ENCODE peak calls at places on chromosomes 3 and 15, in seven cellular contexts. One of them, this sample, is unnamed.

GRCh38 chr3:62875103-62876002 is at the start of gene CADPS:
- DNase-seq in midbrain: peak; percentile 41
- DNase-seq in HCT116: no peak
- DNase-seq in GM03348: peak; percentile 5
- DNase-seq in bronchial epithelial cell: no peak
- DNase-seq in Calu3: no peak
- DNase-seq in GM12891: no peak
- DNase-seq in this sample: peak; percentile 58

GRCh38 chr3:101890716-101891115 is 41.4 kb downstream of the NFKBIZ start:
- DNase-seq in midbrain: no peak
- DNase-seq in HCT116: no peak
- DNase-seq in GM03348: peak; percentile 29
- DNase-seq in bronchial epithelial cell: peak; percentile 46
- DNase-seq in Calu3: no peak
- DNase-seq in GM12891: no peak
- DNase-seq in this sample: no peak

GRCh38 chr3:43892535-43892934 is 201.8 kb downstream of the ABHD5 start:
- DNase-seq in midbrain: no peak
- DNase-seq in HCT116: no peak
- DNase-seq in GM03348: no peak
- DNase-seq in bronchial epithelial cell: no peak
- DNase-seq in Calu3: no peak
- DNase-seq in GM12891: peak; percentile 41
- DNase-seq in this sample: no peak

GRCh38 chr3:95595416-95596075 is 1218.8 kb upstream of the EPHA6 start:
- DNase-seq in midbrain: no peak
- DNase-seq in HCT116: no peak
- DNase-seq in GM03348: no peak
- DNase-seq in bronchial epithelial cell: no peak
- DNase-seq in Calu3: no peak
- DNase-seq in GM12891: no peak
- DNase-seq in this sample: no peak

GRCh38 chr3:78878011-78878410 is 889.8 kb downstream of the ROBO1 start:
- DNase-seq in midbrain: no peak
- DNase-seq in HCT116: no peak
- DNase-seq in GM03348: peak; percentile 25
- DNase-seq in bronchial epithelial cell: no peak
- DNase-seq in Calu3: no peak
- DNase-seq in GM12891: no peak
- DNase-seq in this sample: no peak

GRCh38 chr15:60155661-60156060 is 151.6 kb downstream of the FOXB1 start:
- DNase-seq in midbrain: no peak
- DNase-seq in HCT116: no peak
- DNase-seq in GM03348: peak; percentile 63
- DNase-seq in bronchial epithelial cell: peak; percentile 7
- DNase-seq in Calu3: no peak
- DNase-seq in GM12891: no peak
- DNase-seq in this sample: no peak

GRCh38 chr3:66588340-66588847 is 87.6 kb upstream of the LRIG1 start:
- DNase-seq in midbrain: no peak
- DNase-seq in HCT116: no peak
- DNase-seq in GM03348: no peak
- DNase-seq in bronchial epithelial cell: peak; percentile 92
- DNase-seq in Calu3: no peak
- DNase-seq in GM12891: no peak
- DNase-seq in this sample: no peak

GRCh38 chr15:44694416-44694815 is 16.7 kb downstream of the PATL2 start:
- DNase-seq in midbrain: no peak
- DNase-seq in HCT116: no peak
- DNase-seq in GM03348: no peak
- DNase-seq in bronchial epithelial cell: no peak
- DNase-seq in Calu3: no peak
- DNase-seq in GM12891: no peak
- DNase-seq in this sample: no peak

GRCh38 chr3:190188197-190188596 is 67.5 kb upstream of the P3H2 start:
- DNase-seq in midbrain: no peak
- DNase-seq in HCT116: no peak
- DNase-seq in GM03348: no peak
- DNase-seq in bronchial epithelial cell: no peak
- DNase-seq in Calu3: no peak
- DNase-seq in GM12891: no peak
- DNase-seq in this sample: no peak

GRCh38 chr3:129942296-129942695 is 32.2 kb upstream of the TRH start:
- DNase-seq in midbrain: peak; percentile 80
- DNase-seq in HCT116: peak; percentile 65
- DNase-seq in GM03348: peak; percentile 89
- DNase-seq in bronchial epithelial cell: peak; percentile 48
- DNase-seq in Calu3: peak; percentile 90
- DNase-seq in GM12891: peak; percentile 68
- DNase-seq in this sample: peak; percentile 67

GRCh38 chr3:46713048-46713897 is 4.4 kb downstream of the PRSS50 start:
- DNase-seq in midbrain: no peak
- DNase-seq in HCT116: no peak
- DNase-seq in GM03348: no peak
- DNase-seq in bronchial epithelial cell: no peak
- DNase-seq in Calu3: no peak
- DNase-seq in GM12891: no peak
- DNase-seq in this sample: no peak

GRCh38 chr15:78033864-78034263 is 43.6 kb downstream of the TBC1D2B start:
- DNase-seq in midbrain: no peak
- DNase-seq in HCT116: no peak
- DNase-seq in GM03348: no peak
- DNase-seq in bronchial epithelial cell: no peak
- DNase-seq in Calu3: no peak
- DNase-seq in GM12891: no peak
- DNase-seq in this sample: no peak

GRCh38 chr3:190443257-190443656 is 6.4 kb downstream of the TMEM207 start:
- DNase-seq in midbrain: no peak
- DNase-seq in HCT116: no peak
- DNase-seq in GM03348: peak; percentile 28
- DNase-seq in bronchial epithelial cell: peak; percentile 15
- DNase-seq in Calu3: peak; percentile 48
- DNase-seq in GM12891: no peak
- DNase-seq in this sample: no peak

GRCh38 chr3:15470261-15470660 is 42.9 kb downstream of the EAF1 start:
- DNase-seq in midbrain: no peak
- DNase-seq in HCT116: no peak
- DNase-seq in GM03348: no peak
- DNase-seq in bronchial epithelial cell: no peak
- DNase-seq in Calu3: no peak
- DNase-seq in GM12891: no peak
- DNase-seq in this sample: no peak

GRCh38 chr3:198108756-198109155 is 148.7 kb downstream of the LMLN start:
- DNase-seq in midbrain: no peak
- DNase-seq in HCT116: no peak
- DNase-seq in GM03348: no peak
- DNase-seq in bronchial epithelial cell: no peak
- DNase-seq in Calu3: no peak
- DNase-seq in GM12891: no peak
- DNase-seq in this sample: no peak

GRCh38 chr3:62553811-62554210 is 180.5 kb upstream of the FEZF2 start:
- DNase-seq in midbrain: no peak
- DNase-seq in HCT116: no peak
- DNase-seq in GM03348: no peak
- DNase-seq in bronchial epithelial cell: no peak
- DNase-seq in Calu3: no peak
- DNase-seq in GM12891: no peak
- DNase-seq in this sample: no peak

GRCh38 chr3:158727499-158728377 is 4.5 kb downstream of the RARRES1 start:
- DNase-seq in midbrain: peak; percentile 72
- DNase-seq in HCT116: peak; percentile 42
- DNase-seq in GM03348: peak; percentile 76
- DNase-seq in bronchial epithelial cell: peak; percentile 62
- DNase-seq in Calu3: peak; percentile 80
- DNase-seq in GM12891: peak; percentile 54
- DNase-seq in this sample: peak; percentile 49

GRCh38 chr15:52010633-52011595 is 8.1 kb upstream of the MAPK6 start:
- DNase-seq in midbrain: no peak
- DNase-seq in HCT116: peak; percentile 48
- DNase-seq in GM03348: peak; percentile 31
- DNase-seq in bronchial epithelial cell: peak; percentile 99
- DNase-seq in Calu3: peak; percentile 48
- DNase-seq in GM12891: no peak
- DNase-seq in this sample: no peak

GRCh38 chr3:122021811-122022401 is at the start of gene ILDR1:
- DNase-seq in midbrain: no peak
- DNase-seq in HCT116: peak; percentile 26
- DNase-seq in GM03348: no peak
- DNase-seq in bronchial epithelial cell: no peak
- DNase-seq in Calu3: peak; percentile 86
- DNase-seq in GM12891: peak; percentile 37
- DNase-seq in this sample: no peak

GRCh38 chr15:69059170-69059943 is 44.9 kb downstream of the NOX5 start:
- DNase-seq in midbrain: peak; percentile 89
- DNase-seq in HCT116: peak; percentile 88
- DNase-seq in GM03348: peak; percentile 91
- DNase-seq in bronchial epithelial cell: peak; percentile 71
- DNase-seq in Calu3: peak; percentile 90
- DNase-seq in GM12891: peak; percentile 48
- DNase-seq in this sample: peak; percentile 81

GRCh38 chr3:186352369-186352768 is 9.7 kb downstream of the DGKG start:
- DNase-seq in midbrain: no peak
- DNase-seq in HCT116: no peak
- DNase-seq in GM03348: no peak
- DNase-seq in bronchial epithelial cell: no peak
- DNase-seq in Calu3: no peak
- DNase-seq in GM12891: no peak
- DNase-seq in this sample: no peak

GRCh38 chr15:85174521-85174920 is 192.9 kb downstream of the PDE8A start:
- DNase-seq in midbrain: no peak
- DNase-seq in HCT116: no peak
- DNase-seq in GM03348: no peak
- DNase-seq in bronchial epithelial cell: no peak
- DNase-seq in Calu3: no peak
- DNase-seq in GM12891: no peak
- DNase-seq in this sample: no peak

GRCh38 chr15:57458255-57458850 is 82.0 kb downstream of the CGNL1 start:
- DNase-seq in midbrain: no peak
- DNase-seq in HCT116: no peak
- DNase-seq in GM03348: no peak
- DNase-seq in bronchial epithelial cell: no peak
- DNase-seq in Calu3: no peak
- DNase-seq in GM12891: no peak
- DNase-seq in this sample: no peak

GRCh38 chr3:120144267-120144666 is 50.0 kb upstream of the GSK3B start:
- DNase-seq in midbrain: no peak
- DNase-seq in HCT116: no peak
- DNase-seq in GM03348: peak; percentile 58
- DNase-seq in bronchial epithelial cell: peak; percentile 76
- DNase-seq in Calu3: peak; percentile 48
- DNase-seq in GM12891: no peak
- DNase-seq in this sample: no peak

GRCh38 chr15:52082197-52083036 is 30.2 kb downstream of the BCL2L10 start:
- DNase-seq in midbrain: no peak
- DNase-seq in HCT116: no peak
- DNase-seq in GM03348: peak; percentile 42
- DNase-seq in bronchial epithelial cell: no peak
- DNase-seq in Calu3: no peak
- DNase-seq in GM12891: peak; percentile 30
- DNase-seq in this sample: no peak

GRCh38 chr15:39582286-39582976 is 1.6 kb downstream of the THBS1 start:
- DNase-seq in midbrain: no peak
- DNase-seq in HCT116: no peak
- DNase-seq in GM03348: no peak
- DNase-seq in bronchial epithelial cell: no peak
- DNase-seq in Calu3: no peak
- DNase-seq in GM12891: no peak
- DNase-seq in this sample: no peak

GRCh38 chr3:196788509-196788908 is 48.9 kb downstream of the PAK2 start:
- DNase-seq in midbrain: no peak
- DNase-seq in HCT116: no peak
- DNase-seq in GM03348: no peak
- DNase-seq in bronchial epithelial cell: no peak
- DNase-seq in Calu3: no peak
- DNase-seq in GM12891: no peak
- DNase-seq in this sample: no peak

GRCh38 chr3:11407644-11408043 is 135.4 kb downstream of the ATG7 start:
- DNase-seq in midbrain: no peak
- DNase-seq in HCT116: no peak
- DNase-seq in GM03348: no peak
- DNase-seq in bronchial epithelial cell: no peak
- DNase-seq in Calu3: no peak
- DNase-seq in GM12891: no peak
- DNase-seq in this sample: no peak

GRCh38 chr15:97875513-97876285 is 84.8 kb upstream of the ARRDC4 start:
- DNase-seq in midbrain: no peak
- DNase-seq in HCT116: peak; percentile 34
- DNase-seq in GM03348: no peak
- DNase-seq in bronchial epithelial cell: no peak
- DNase-seq in Calu3: peak; percentile 85
- DNase-seq in GM12891: no peak
- DNase-seq in this sample: no peak

GRCh38 chr3:117297541-117297940 is 588.0 kb downstream of the TUSC7 start:
- DNase-seq in midbrain: no peak
- DNase-seq in HCT116: no peak
- DNase-seq in GM03348: no peak
- DNase-seq in bronchial epithelial cell: no peak
- DNase-seq in Calu3: no peak
- DNase-seq in GM12891: no peak
- DNase-seq in this sample: no peak

GRCh38 chr3:197450295-197450694 is 105.5 kb downstream of the BDH1 start:
- DNase-seq in midbrain: no peak
- DNase-seq in HCT116: no peak
- DNase-seq in GM03348: no peak
- DNase-seq in bronchial epithelial cell: no peak
- DNase-seq in Calu3: no peak
- DNase-seq in GM12891: no peak
- DNase-seq in this sample: no peak

GRCh38 chr3:69426291-69426690 is 40.4 kb upstream of the FRMD4B start:
- DNase-seq in midbrain: no peak
- DNase-seq in HCT116: no peak
- DNase-seq in GM03348: no peak
- DNase-seq in bronchial epithelial cell: no peak
- DNase-seq in Calu3: no peak
- DNase-seq in GM12891: no peak
- DNase-seq in this sample: no peak

GRCh38 chr15:64044315-64045105 is 1.8 kb downstream of the DAPK2 start:
- DNase-seq in midbrain: no peak
- DNase-seq in HCT116: no peak
- DNase-seq in GM03348: no peak
- DNase-seq in bronchial epithelial cell: no peak
- DNase-seq in Calu3: no peak
- DNase-seq in GM12891: peak; percentile 70
- DNase-seq in this sample: no peak

GRCh38 chr3:167467848-167468611 is 5.8 kb downstream of the SERPINI2 start:
- DNase-seq in midbrain: no peak
- DNase-seq in HCT116: no peak
- DNase-seq in GM03348: no peak
- DNase-seq in bronchial epithelial cell: no peak
- DNase-seq in Calu3: no peak
- DNase-seq in GM12891: no peak
- DNase-seq in this sample: no peak

GRCh38 chr15:43105077-43105769 is 615 bp downstream of the UBR1 start:
- DNase-seq in midbrain: no peak
- DNase-seq in HCT116: no peak
- DNase-seq in GM03348: no peak
- DNase-seq in bronchial epithelial cell: peak; percentile 37
- DNase-seq in Calu3: peak; percentile 17
- DNase-seq in GM12891: no peak
- DNase-seq in this sample: no peak

GRCh38 chr15:71066983-71067382 is 48.3 kb upstream of the THSD4 start:
- DNase-seq in midbrain: no peak
- DNase-seq in HCT116: no peak
- DNase-seq in GM03348: peak; percentile 64
- DNase-seq in bronchial epithelial cell: peak; percentile 75
- DNase-seq in Calu3: no peak
- DNase-seq in GM12891: no peak
- DNase-seq in this sample: no peak